ENCODE peak calls at places on chromosomes 6 and 20, in five cellular contexts. C, H, Q, V and K are unnamed samples.

GRCh38 chr6:10901751-10902150 is 14.9 kb downstream of the SYCP2L start:
- DNase-seq in H (no peak), C (no peak), V (no peak), Q (no peak), K (no peak)

GRCh38 chr6:168192901-168193815 is 114.1 kb upstream of the FRMD1 start:
- DNase-seq in C (no peak), Q (no peak), V (peak), H (no peak), K (no peak)

GRCh38 chr6:2839195-2839981 is 2.3 kb downstream of the SERPINB1 start:
- DNase-seq in C (peak), V (no peak), H (peak), Q (no peak), K (peak)

GRCh38 chr20:32965115-32965514 is 39.1 kb downstream of the SUN5 start:
- DNase-seq in H (no peak), C (no peak), V (peak), Q (no peak), K (no peak)

GRCh38 chr6:170449231-170449630 is 103.9 kb downstream of the PSMB1 start:
- DNase-seq in H (no peak), V (no peak), C (no peak), Q (no peak), K (no peak)

GRCh38 chr20:33337531-33338165 is 54.6 kb downstream of the BPIFB1 start:
- DNase-seq in Q (no peak), C (no peak), H (no peak), V (no peak), K (no peak)

GRCh38 chr6:16759646-16760535 is 1.4 kb downstream of the ATXN1 start:
- DNase-seq in V (peak), H (peak), Q (peak), C (peak), K (peak)

GRCh38 chr20:2163757-2164156 is 62.1 kb downstream of the STK35 start:
- DNase-seq in H (no peak), C (no peak), V (no peak), Q (no peak), K (no peak)

GRCh38 chr6:48087448-48087847 is 23.5 kb downstream of the PTCHD4 start:
- DNase-seq in C (no peak), H (peak), V (no peak), Q (no peak), K (no peak)

GRCh38 chr6:81774542-81774941 is 22.1 kb upstream of the TENT5A start:
- DNase-seq in V (no peak), C (no peak), Q (no peak), H (no peak), K (no peak)

GRCh38 chr6:143536461-143536865 is 24.9 kb upstream of the FUCA2 start:
- DNase-seq in Q (peak), C (no peak), H (peak), V (peak), K (no peak)

GRCh38 chr6:160088069-160088773 is 33.4 kb upstream of the SLC22A1 start:
- DNase-seq in Q (no peak), V (no peak), C (peak), H (peak), K (peak)

GRCh38 chr20:60589624-60590023 is 631.4 kb downstream of the CDH26 start:
- DNase-seq in H (no peak), C (no peak), V (no peak), Q (no peak), K (peak)

GRCh38 chr6:151847064-151847463 is 39.6 kb downstream of the ESR1 start:
- DNase-seq in V (no peak), H (peak), C (peak), Q (no peak), K (peak)

GRCh38 chr20:61262036-61262435 is 10.0 kb downstream of the CDH4 start:
- DNase-seq in V (no peak), Q (no peak), H (no peak), C (no peak), K (no peak)

DNA sequence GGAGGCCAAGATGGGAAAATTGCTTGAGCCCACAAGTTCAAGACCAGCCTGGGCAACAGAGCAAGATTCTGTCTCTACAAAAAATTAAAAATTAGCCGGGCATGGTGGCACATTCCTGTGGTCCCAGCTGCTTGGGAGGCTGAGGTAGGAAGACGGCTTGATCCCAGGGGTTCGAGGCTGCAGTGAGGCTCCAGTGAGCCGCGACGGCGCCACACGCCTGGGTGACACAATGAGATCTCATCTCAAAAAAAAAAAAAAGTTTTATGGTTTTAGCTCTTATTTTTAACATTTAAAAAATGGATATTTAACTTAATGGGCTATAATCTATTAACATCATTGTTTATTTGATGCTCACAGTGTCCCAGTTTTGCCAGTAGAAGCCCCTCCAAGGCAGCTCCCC is 97.2 kb upstream of the RIPOR2 start:
- DNase-seq in C (no peak), Q (no peak), V (no peak), H (no peak), K (no peak)
- TF ChIP-seq CTCF in C (no peak), Q (no peak), V (no peak), H (no peak), K (no peak)

GRCh38 chr6:118895241-118895561 is 1.2 kb downstream of the ASF1A start:
- DNase-seq in H (no peak), C (no peak), Q (no peak), V (no peak), K (no peak)

GRCh38 chr6:118897386-118897785 is 3.4 kb downstream of the ASF1A start:
- DNase-seq in C (no peak), Q (no peak), H (no peak), V (no peak), K (no peak)

GRCh38 chr6:118893882-118894424 is at the start of gene ASF1A:
- DNase-seq in V (peak), C (peak), Q (peak), H (peak), K (peak)

GRCh38 chr6:118894425-118895240 is 681 bp downstream of the ASF1A start:
- DNase-seq in H (peak), Q (peak), C (no peak), V (peak), K (peak)

DNA sequence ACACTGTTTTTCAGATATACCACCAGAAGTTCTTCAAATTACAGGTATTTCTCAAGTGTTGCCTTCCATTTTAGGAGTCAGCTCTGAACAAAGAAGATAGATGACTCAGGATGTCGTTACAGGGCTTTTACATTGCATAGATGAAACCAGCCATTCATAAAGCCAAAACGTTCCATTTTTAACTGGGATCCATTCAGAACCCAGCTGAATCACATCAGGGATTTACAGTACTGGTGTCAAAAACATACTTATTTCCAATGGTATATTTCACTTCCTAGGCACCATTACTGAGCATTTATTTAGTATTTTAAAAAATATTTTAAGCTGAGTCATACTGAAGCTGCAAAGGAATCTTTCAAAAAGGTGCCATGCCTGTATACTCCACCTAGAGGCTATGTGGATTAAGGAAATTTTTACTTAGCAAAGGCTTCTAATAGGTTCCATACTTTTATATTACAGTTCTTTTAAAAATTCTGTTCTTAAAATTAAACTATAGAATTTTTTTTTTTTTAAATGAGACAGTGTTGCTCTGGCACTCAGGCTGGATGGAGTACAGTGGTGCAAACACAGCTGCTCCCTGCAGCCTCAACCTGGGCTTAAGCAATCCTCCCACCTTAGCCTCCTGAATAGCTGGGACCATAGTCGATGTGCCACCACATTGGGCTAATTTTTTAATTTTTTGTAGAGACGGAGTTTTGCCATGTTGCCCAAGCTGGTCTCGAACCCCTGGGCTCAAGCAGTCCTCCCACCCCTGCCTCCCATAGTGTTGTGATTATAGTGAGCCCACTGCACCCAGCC is 2.6 kb downstream of the ASF1A start:
- DNase-seq in C (peak), H (peak), Q (no peak), V (no peak), K (peak)
- TF ChIP-seq CTCF in C (peak), H (peak), Q (peak), V (peak), K (peak)

DNA sequence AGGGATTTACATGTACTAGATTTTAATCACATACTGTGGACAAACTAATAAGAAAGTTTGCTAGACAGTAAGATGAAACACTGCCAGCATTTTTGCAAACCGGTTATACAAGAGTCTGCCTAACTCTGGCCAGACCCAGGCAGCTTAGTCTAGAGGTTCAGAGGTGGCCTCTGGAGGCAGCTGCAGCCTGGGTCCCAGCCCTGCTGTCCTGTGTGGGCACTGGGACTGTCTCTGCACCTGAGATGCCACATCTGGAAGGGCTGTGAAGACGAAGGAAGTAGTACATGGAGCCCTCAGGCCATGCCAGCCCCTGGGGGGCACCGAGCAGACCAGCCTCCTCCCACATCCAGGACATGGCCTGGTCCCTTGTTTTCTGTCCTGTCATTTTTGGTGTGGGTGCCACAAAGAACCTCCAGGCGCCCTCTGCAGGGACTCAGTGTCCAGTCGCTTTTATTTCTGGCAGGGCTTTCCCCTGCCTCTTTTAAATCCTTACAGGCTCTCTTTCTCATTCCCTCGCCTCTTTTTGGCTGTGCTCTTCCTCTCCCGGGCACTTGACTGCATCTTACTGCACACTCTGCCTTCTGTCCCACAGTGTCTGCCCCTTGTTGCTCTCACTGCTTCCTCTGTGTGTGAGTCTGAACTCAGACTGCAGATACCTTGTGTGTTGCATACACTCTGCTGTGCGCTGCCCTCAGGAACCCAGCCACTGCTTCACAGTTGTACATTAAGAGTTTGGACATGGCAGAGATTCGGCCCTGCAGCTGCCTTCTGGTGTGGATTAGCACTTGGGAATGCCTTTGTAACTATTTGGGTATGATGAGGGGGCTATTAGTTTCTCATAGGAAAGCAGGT is 216.7 kb downstream of the ZDHHC14 start:
- DNase-seq in H (peak), C (no peak), V (no peak), Q (peak), K (peak)
- TF ChIP-seq CTCF in H (peak), C (peak), V (peak), Q (no peak), K (peak)

GRCh38 chr6:30685157-30685976 is 1.1 kb downstream of the PPP1R18 start:
- DNase-seq in C (peak), H (peak), V (no peak), Q (no peak), K (no peak)
- TF ChIP-seq CTCF in C (peak), H (peak), V (peak), Q (no peak), K (peak)

GRCh38 chr6:146191600-146191999 is 162.7 kb downstream of the GRM1 start:
- DNase-seq in C (no peak), V (no peak), H (no peak), Q (no peak), K (no peak)
- TF ChIP-seq CTCF in C (no peak), V (no peak), H (no peak), Q (no peak), K (no peak)